ENCODE peak calls at places on chromosome 13, in six cellular contexts. S is thoracic aorta, U is H1, O is fibroblast of lung, G is GM12878, P is ovary. I is an unnamed sample. For H3K4me1, the result is how much of the 10 kb centered on the place peaks cover.

GRCh38 chr13:25848822-25849740 is 202.7 kb downstream of the SHISA2 start:
- DNase-seq in S (no peak), U (no peak), O (peak), G (no peak), P (no peak), I (no peak)

GRCh38 chr13:51767100-51767499 is 36.9 kb downstream of the DHRS12 start:
- DNase-seq in S (no peak), U (no peak), O (no peak), G (no peak), P (no peak), I (no peak)

GRCh38 chr13:65011403-65011802 is 2218.7 kb downstream of the PCDH9 start:
- DNase-seq in S (no peak), U (no peak), O (no peak), G (no peak), P (no peak), I (no peak)

GRCh38 chr13:23433171-23434153 is at the start of gene SACS:
- DNase-seq in S (no peak), U (peak), O (peak), G (no peak), P (no peak), I (no peak)

GRCh38 chr13:68173111-68173510 is 943.0 kb upstream of the PCDH9 start:
- DNase-seq in S (no peak), U (no peak), O (peak), G (no peak), P (no peak), I (no peak)

GRCh38 chr13:101892296-101892695 is 439.8 kb downstream of the ITGBL1 start:
- DNase-seq in S (no peak), U (no peak), O (peak), G (no peak), P (no peak), I (no peak)

GRCh38 chr13:46341112-46341711 is 45.8 kb downstream of the RUBCNL start:
- DNase-seq in S (no peak), U (no peak), O (peak), G (peak), P (no peak), I (no peak)

GRCh38 chr13:39875583-39875982 is 220.1 kb downstream of the COG6 start:
- DNase-seq in S (no peak), U (no peak), O (no peak), G (no peak), P (no peak), I (no peak)

GRCh38 chr13:51838235-51838846 is 6.6 kb downstream of the TMEM272 start:
- DNase-seq in S (no peak), U (no peak), O (peak), G (no peak), P (no peak), I (no peak)

GRCh38 chr13:67855837-67856238 is 625.7 kb upstream of the PCDH9 start:
- DNase-seq in S (no peak), U (no peak), O (peak), G (no peak), P (no peak), I (no peak)

GRCh38 chr13:107457686-107458085 is 757.6 kb downstream of the LIG4 start:
- DNase-seq in S (no peak), U (no peak), O (no peak), G (no peak), P (no peak), I (no peak)

GRCh38 chr13:39536906-39537305 is 66.1 kb downstream of the LHFPL6 start:
- DNase-seq in S (no peak), U (no peak), O (peak), G (no peak), P (no peak), I (no peak)

GRCh38 chr13:76853481-76853880 is 32.7 kb downstream of the KCTD12 start:
- DNase-seq in S (no peak), U (no peak), O (peak), G (no peak), P (no peak), I (no peak)

GRCh38 chr13:33446821-33447481 is 161.4 kb upstream of the STARD13 start:
- DNase-seq in S (no peak), U (no peak), O (no peak), G (no peak), P (no peak), I (peak)

GRCh38 chr13:82002693-82003092 is 1661.8 kb upstream of the SPRY2 start:
- DNase-seq in S (no peak), U (no peak), O (peak), G (no peak), P (no peak), I (no peak)

GRCh38 chr13:19860884-19861655 is 2.4 kb downstream of the ZMYM5 start:
- DNase-seq in S (no peak), U (no peak), O (peak), G (no peak), P (no peak), I (no peak)

GRCh38 chr13:26787961-26788360 is 27.4 kb upstream of the GPR12 start:
- DNase-seq in S (no peak), U (no peak), O (no peak), G (no peak), P (no peak), I (no peak)

GRCh38 chr13:91704398-91704797 is 306.0 kb downstream of the GPC5 start:
- DNase-seq in S (no peak), U (no peak), O (peak), G (no peak), P (no peak), I (no peak)

GRCh38 chr13:47678201-47678963 is 322.7 kb downstream of the SUCLA2 start:
- DNase-seq in S (no peak), U (no peak), O (peak), G (no peak), P (no peak), I (no peak)

GRCh38 chr13:20271441-20271840 is 39.3 kb upstream of the GJB6 start:
- DNase-seq in S (no peak), U (no peak), O (no peak), G (no peak), P (no peak), I (no peak)

GRCh38 chr13:27450921-27451461 is 627 bp upstream of the MTIF3 start:
- DNase-seq in S (no peak), U (no peak), O (peak), G (no peak), P (peak), I (peak)

GRCh38 chr13:100210966-100211710 is 122.2 kb downstream of the PCCA start:
- DNase-seq in S (no peak), U (no peak), O (peak), G (no peak), P (no peak), I (no peak)

GRCh38 chr13:112824429-112824828 is 134.6 kb downstream of the ATP11A start:
- DNase-seq in S (no peak), U (no peak), O (no peak), G (no peak), P (no peak), I (no peak)

GRCh38 chr13:112825071-112825470 is 135.2 kb downstream of the ATP11A start:
- DNase-seq in S (no peak), U (no peak), O (no peak), G (no peak), P (no peak), I (no peak)

GRCh38 chr13:112826565-112826964 is 136.7 kb downstream of the ATP11A start:
- DNase-seq in S (no peak), U (no peak), O (no peak), G (no peak), P (no peak), I (no peak)

GRCh38 chr13:112828082-112828699 is 138.4 kb downstream of the ATP11A start:
- DNase-seq in S (no peak), U (no peak), O (no peak), G (no peak), P (no peak), I (no peak)

DNA sequence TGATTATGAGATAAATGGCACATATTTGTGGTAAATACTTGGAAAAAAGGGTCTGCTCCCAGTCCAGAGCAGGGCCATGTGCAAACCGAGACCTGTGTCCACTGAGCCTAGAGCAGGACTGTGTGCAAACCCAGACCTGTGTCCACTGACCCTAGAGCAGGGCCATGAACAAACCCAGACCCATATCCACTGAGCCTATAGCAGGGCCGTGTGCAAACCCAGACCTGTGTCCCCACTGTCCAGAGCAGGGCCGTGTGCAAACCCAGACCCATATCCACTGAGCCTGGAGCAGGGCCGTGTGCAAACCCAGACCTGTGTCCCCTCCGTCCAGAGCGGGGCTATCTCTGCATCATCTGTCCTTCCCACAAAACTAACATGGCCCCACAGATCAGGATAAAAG is 136.0 kb downstream of the ATP11A start:
- DNase-seq in S (no peak), U (no peak), O (no peak), G (no peak), P (no peak), I (no peak)
- H3K4me1 ChIP-seq in S (under half), U (under half), O (under half), G (under half), P (under half), I (under half)

DNA sequence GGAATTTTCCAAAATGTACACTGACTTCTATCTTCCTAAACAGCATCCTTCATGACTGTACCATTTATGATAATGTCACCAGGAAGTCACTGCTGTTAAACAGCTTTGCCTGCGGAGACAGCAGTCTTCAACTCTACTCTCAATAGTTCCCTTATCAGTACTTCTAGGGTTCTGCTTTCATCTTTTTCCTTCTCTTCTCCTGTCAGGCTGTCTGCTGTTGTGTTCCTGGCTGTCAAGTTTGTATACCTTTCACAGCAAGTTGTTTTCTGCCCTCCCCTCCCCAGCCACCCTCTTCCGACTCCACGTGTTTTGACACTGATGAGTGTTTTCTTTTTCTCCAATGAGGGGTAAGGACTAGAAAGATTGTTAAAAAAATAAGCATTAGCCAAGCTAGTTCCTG is 2.2 kb downstream of the UPF3A start:
- DNase-seq in S (no peak), U (no peak), O (no peak), G (no peak), P (no peak), I (no peak)
- H3K4me3 ChIP-seq in S (no peak), U (no peak), O (peak), G (peak), P (no peak), I (no peak)

GRCh38 chr13:44240611-44241010 is 133.0 kb upstream of the SERP2 start:
- DNase-seq in S (no peak), U (no peak), O (no peak), G (no peak), P (no peak), I (no peak)

GRCh38 chr13:44241638-44242037 is 132.0 kb upstream of the SERP2 start:
- DNase-seq in S (no peak), U (no peak), O (no peak), G (no peak), P (no peak), I (no peak)

GRCh38 chr13:44238011-44238421 is 135.6 kb upstream of the SERP2 start:
- DNase-seq in S (no peak), U (no peak), O (peak), G (no peak), P (no peak), I (no peak)

GRCh38 chr13:44244288-44244687 is 129.3 kb upstream of the SERP2 start:
- DNase-seq in S (no peak), U (no peak), O (peak), G (no peak), P (no peak), I (no peak)

DNA sequence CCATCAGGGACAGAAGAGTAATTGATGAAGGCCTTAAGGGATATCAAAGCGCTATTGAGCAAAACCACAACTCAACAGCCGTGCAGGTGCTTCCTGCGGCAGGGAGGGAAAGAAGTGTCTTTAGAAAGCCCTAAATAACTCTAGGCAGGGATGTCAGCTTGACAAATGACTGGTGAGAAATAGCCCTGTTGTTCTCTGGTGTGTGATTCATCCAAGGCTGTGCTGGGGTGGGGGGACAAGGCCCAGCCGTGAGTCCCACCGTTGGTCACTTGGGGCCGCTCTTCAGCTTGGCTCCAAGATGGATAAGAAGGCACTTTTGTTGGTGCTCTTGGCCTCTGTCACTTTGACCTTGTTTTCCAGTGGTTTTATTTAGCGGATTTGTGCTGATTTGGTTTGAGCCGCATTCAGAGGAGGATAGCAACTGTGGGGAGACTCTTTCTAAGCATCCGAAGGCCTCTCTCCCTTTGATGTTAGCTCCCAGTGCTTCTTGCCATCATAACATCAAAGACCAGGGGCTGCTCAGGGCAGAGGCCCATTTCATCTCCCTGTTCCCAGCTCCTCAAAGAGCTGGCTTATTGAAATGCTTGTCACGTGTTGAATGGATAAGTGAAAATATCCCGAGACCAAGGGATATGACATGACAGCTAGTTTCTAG is 130.3 kb upstream of the SERP2 start:
- DNase-seq in S (no peak), U (peak), O (peak), G (no peak), P (no peak), I (peak)
- TF ChIP-seq CTCF in S (no peak), U (peak), O (peak), G (peak), P (no peak), I (peak)

DNA sequence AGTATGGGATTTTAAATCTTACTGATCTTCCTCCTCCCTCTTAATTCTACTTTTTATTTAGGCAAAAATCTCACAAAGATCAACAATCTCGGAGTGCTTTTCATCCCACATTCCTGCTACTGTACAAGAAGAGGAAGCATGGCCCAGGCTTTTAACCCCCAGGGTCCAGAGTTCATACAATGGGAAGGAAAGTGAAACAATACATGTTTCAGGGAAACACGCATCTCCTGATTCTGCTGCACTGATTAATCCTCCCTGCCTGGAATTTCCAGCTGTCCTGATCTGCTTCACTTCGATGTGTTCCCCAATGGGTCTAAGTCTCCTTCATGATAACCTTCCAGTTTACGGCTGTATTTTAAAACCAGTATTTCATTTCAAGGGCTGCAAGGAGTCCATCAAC is 44.5 kb downstream of the COL4A1 start:
- DNase-seq in S (no peak), U (no peak), O (no peak), G (no peak), P (no peak), I (no peak)
- H3K4me1 ChIP-seq in S (half or more), U (under half), O (under half), G (under half), P (under half), I (under half)

GRCh38 chr13:45184693-45185092 is 16.2 kb downstream of the KCTD4 start:
- DNase-seq in S (no peak), U (no peak), O (no peak), G (no peak), P (no peak), I (no peak)
- H3K4me3 ChIP-seq in S (no peak), U (no peak), O (no peak), G (no peak), P (no peak), I (no peak)

GRCh38 chr13:70792121-70792520 is 683.9 kb upstream of the KLHL1 start:
- DNase-seq in S (no peak), U (no peak), O (no peak), G (no peak), P (no peak), I (no peak)

GRCh38 chr13:70798385-70798784 is 690.1 kb upstream of the KLHL1 start:
- DNase-seq in S (no peak), U (no peak), O (no peak), G (no peak), P (no peak), I (no peak)

GRCh38 chr13:70795484-70795883 is 687.2 kb upstream of the KLHL1 start:
- DNase-seq in S (no peak), U (no peak), O (no peak), G (no peak), P (no peak), I (no peak)
- TF ChIP-seq CTCF in S (no peak), U (no peak), O (no peak), G (no peak), P (no peak), I (no peak)

DNA sequence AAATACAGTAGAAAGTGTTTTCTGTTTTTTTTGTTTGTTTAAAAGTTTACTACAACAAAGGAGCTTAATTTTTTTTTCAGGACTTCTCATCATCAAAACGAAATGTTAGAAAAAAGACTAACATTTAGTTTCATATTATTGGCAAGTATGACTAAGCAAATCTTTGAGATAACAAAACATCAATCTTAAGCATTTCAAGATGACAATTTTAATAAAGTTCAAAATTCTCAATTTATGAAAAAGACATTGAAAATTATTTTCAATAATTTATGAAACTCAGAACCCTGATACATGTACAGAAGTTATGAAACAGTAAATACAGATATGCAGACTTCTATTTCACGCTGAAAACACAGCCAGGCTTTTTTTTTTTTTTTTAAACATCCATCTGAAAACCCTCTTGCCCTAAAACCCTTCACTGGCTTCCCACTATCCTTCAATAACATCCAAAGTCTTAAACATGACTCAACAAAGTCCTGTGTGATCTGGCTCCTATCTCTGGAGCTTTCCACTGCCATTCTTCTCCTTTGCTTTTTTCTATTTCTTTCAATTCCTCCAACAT is 3.9 kb downstream of the RBM26 start:
- DNase-seq in S (no peak), U (no peak), O (no peak), G (no peak), P (no peak), I (no peak)
- H3K4me1 ChIP-seq in S (half or more), U (under half), O (under half), G (under half), P (under half), I (under half)

GRCh38 chr13:110129076-110129475 is 177.9 kb downstream of the COL4A1 start:
- DNase-seq in S (no peak), U (no peak), O (no peak), G (no peak), P (no peak), I (no peak)
- H3K4me3 ChIP-seq in S (no peak), U (no peak), O (no peak), G (no peak), P (no peak), I (no peak)